ENCODE peak calls at places on chromosomes 13 and 19, in five cellular contexts. One of them, this sample, is unnamed. For H3K4me1, the result is how much of the 10 kb centered on the place peaks cover.

GRCh38 chr13:114146629-114147028 is 14.2 kb upstream of the RASA3 start:
- DNase-seq in transverse colon: no peak
- DNase-seq in stomach: no peak
- DNase-seq in endothelial cell of umbilical vein: no peak
- DNase-seq in suprapubic skin: peak
- DNase-seq in this sample: peak

GRCh38 chr13:75558130-75558840 is 8.7 kb downstream of the UCHL3 start:
- DNase-seq in suprapubic skin: no peak
- DNase-seq in stomach: no peak
- DNase-seq in transverse colon: no peak
- DNase-seq in endothelial cell of umbilical vein: no peak
- DNase-seq in this sample: no peak

GRCh38 chr13:73171242-73171641 is 112.4 kb downstream of the KLF5 start:
- DNase-seq in suprapubic skin: no peak
- DNase-seq in endothelial cell of umbilical vein: no peak
- DNase-seq in transverse colon: peak
- DNase-seq in stomach: no peak
- DNase-seq in this sample: no peak

GRCh38 chr13:106617561-106617960 is 49.6 kb upstream of the ARGLU1 start:
- DNase-seq in suprapubic skin: no peak
- DNase-seq in stomach: no peak
- DNase-seq in transverse colon: no peak
- DNase-seq in endothelial cell of umbilical vein: peak
- DNase-seq in this sample: peak

GRCh38 chr13:98216711-98217110 is 39.6 kb upstream of the RNF113B start:
- DNase-seq in stomach: no peak
- DNase-seq in transverse colon: no peak
- DNase-seq in endothelial cell of umbilical vein: peak
- DNase-seq in suprapubic skin: no peak
- DNase-seq in this sample: no peak

GRCh38 chr13:33004454-33004853 is 11.8 kb upstream of the KL start:
- DNase-seq in suprapubic skin: peak
- DNase-seq in transverse colon: no peak
- DNase-seq in endothelial cell of umbilical vein: peak
- DNase-seq in stomach: no peak
- DNase-seq in this sample: peak

GRCh38 chr19:39671739-39672363 is 16.1 kb downstream of the LGALS16 start:
- DNase-seq in suprapubic skin: no peak
- DNase-seq in stomach: peak
- DNase-seq in endothelial cell of umbilical vein: peak
- DNase-seq in transverse colon: no peak
- DNase-seq in this sample: peak

GRCh38 chr13:107854880-107855279 is 360.5 kb downstream of the LIG4 start:
- DNase-seq in stomach: no peak
- DNase-seq in endothelial cell of umbilical vein: no peak
- DNase-seq in suprapubic skin: no peak
- DNase-seq in transverse colon: no peak
- DNase-seq in this sample: peak

GRCh38 chr19:46654621-46655152 is 6.3 kb downstream of the DACT3 start:
- DNase-seq in transverse colon: no peak
- DNase-seq in suprapubic skin: no peak
- DNase-seq in stomach: no peak
- DNase-seq in endothelial cell of umbilical vein: no peak
- DNase-seq in this sample: peak

GRCh38 chr19:5713228-5713627 is 6.7 kb downstream of the LONP1 start:
- DNase-seq in transverse colon: no peak
- DNase-seq in endothelial cell of umbilical vein: no peak
- DNase-seq in stomach: no peak
- DNase-seq in suprapubic skin: no peak
- DNase-seq in this sample: no peak

GRCh38 chr19:11479470-11480080 is 1.3 kb downstream of the ELAVL3 start:
- DNase-seq in stomach: no peak
- DNase-seq in suprapubic skin: no peak
- DNase-seq in endothelial cell of umbilical vein: no peak
- DNase-seq in transverse colon: peak
- DNase-seq in this sample: peak

GRCh38 chr13:100836696-100837095 is 162.1 kb upstream of the TMTC4 start:
- DNase-seq in endothelial cell of umbilical vein: peak
- DNase-seq in suprapubic skin: no peak
- DNase-seq in stomach: no peak
- DNase-seq in transverse colon: no peak
- DNase-seq in this sample: no peak

GRCh38 chr13:41054919-41055619 is 6.2 kb upstream of the WBP4 start:
- DNase-seq in stomach: no peak
- DNase-seq in endothelial cell of umbilical vein: no peak
- DNase-seq in transverse colon: no peak
- DNase-seq in suprapubic skin: no peak
- DNase-seq in this sample: peak

GRCh38 chr19:48969276-48970138 is 4.4 kb downstream of the FTL start:
- DNase-seq in transverse colon: no peak
- DNase-seq in suprapubic skin: no peak
- DNase-seq in stomach: no peak
- DNase-seq in endothelial cell of umbilical vein: no peak
- DNase-seq in this sample: peak

GRCh38 chr13:113776231-113777125 is 17.5 kb downstream of the TMEM255B start:
- DNase-seq in suprapubic skin: no peak
- DNase-seq in endothelial cell of umbilical vein: no peak
- DNase-seq in stomach: peak
- DNase-seq in transverse colon: no peak
- DNase-seq in this sample: no peak

GRCh38 chr19:38093587-38093986 is 130.4 kb downstream of the DPF1 start:
- DNase-seq in suprapubic skin: no peak
- DNase-seq in endothelial cell of umbilical vein: no peak
- DNase-seq in transverse colon: no peak
- DNase-seq in stomach: no peak
- DNase-seq in this sample: no peak

GRCh38 chr19:10295847-10296591 is 6.3 kb downstream of the ICAM5 start:
- DNase-seq in stomach: no peak
- DNase-seq in transverse colon: no peak
- DNase-seq in suprapubic skin: no peak
- DNase-seq in endothelial cell of umbilical vein: no peak
- DNase-seq in this sample: peak

GRCh38 chr13:36639610-36640009 is 34.2 kb upstream of the SERTM1 start:
- DNase-seq in stomach: no peak
- DNase-seq in suprapubic skin: no peak
- DNase-seq in endothelial cell of umbilical vein: no peak
- DNase-seq in transverse colon: no peak
- DNase-seq in this sample: no peak

GRCh38 chr19:40523322-40524047 is 53.2 kb upstream of the SHKBP1 start:
- DNase-seq in suprapubic skin: no peak
- DNase-seq in transverse colon: peak
- DNase-seq in endothelial cell of umbilical vein: peak
- DNase-seq in stomach: peak
- DNase-seq in this sample: peak

GRCh38 chr13:100298691-100299090 is 209.8 kb downstream of the PCCA start:
- DNase-seq in endothelial cell of umbilical vein: peak
- DNase-seq in suprapubic skin: no peak
- DNase-seq in transverse colon: no peak
- DNase-seq in stomach: no peak
- DNase-seq in this sample: no peak

GRCh38 chr13:26229080-26229615 is 7.0 kb upstream of the RNF6 start:
- DNase-seq in endothelial cell of umbilical vein: no peak
- DNase-seq in suprapubic skin: no peak
- DNase-seq in stomach: no peak
- DNase-seq in transverse colon: no peak
- DNase-seq in this sample: no peak

GRCh38 chr19:51091126-51091525 is 8.4 kb upstream of the KLK14 start:
- DNase-seq in endothelial cell of umbilical vein: no peak
- DNase-seq in stomach: no peak
- DNase-seq in transverse colon: no peak
- DNase-seq in suprapubic skin: no peak
- DNase-seq in this sample: no peak

GRCh38 chr19:34416021-34416545 is 11.9 kb downstream of the PDCD2L start:
- DNase-seq in suprapubic skin: no peak
- DNase-seq in endothelial cell of umbilical vein: no peak
- DNase-seq in stomach: no peak
- DNase-seq in transverse colon: no peak
- DNase-seq in this sample: no peak

GRCh38 chr13:47420568-47420967 is 523.7 kb upstream of the HTR2A start:
- DNase-seq in transverse colon: no peak
- DNase-seq in stomach: no peak
- DNase-seq in endothelial cell of umbilical vein: no peak
- DNase-seq in suprapubic skin: no peak
- DNase-seq in this sample: no peak

GRCh38 chr13:96089749-96090239 is at the start of gene HS6ST3:
- DNase-seq in suprapubic skin: peak
- DNase-seq in endothelial cell of umbilical vein: peak
- DNase-seq in stomach: peak
- DNase-seq in transverse colon: no peak
- DNase-seq in this sample: peak

GRCh38 chr19:16069813-16070365 is 6.4 kb upstream of the TPM4 start:
- DNase-seq in suprapubic skin: peak
- DNase-seq in transverse colon: peak
- DNase-seq in stomach: peak
- DNase-seq in endothelial cell of umbilical vein: no peak
- DNase-seq in this sample: no peak
- H3K4me1 ChIP-seq in suprapubic skin: half or more
- H3K4me1 ChIP-seq in transverse colon: under half
- H3K4me1 ChIP-seq in stomach: half or more
- H3K4me1 ChIP-seq in endothelial cell of umbilical vein: under half
- H3K4me1 ChIP-seq in this sample: under half

DNA sequence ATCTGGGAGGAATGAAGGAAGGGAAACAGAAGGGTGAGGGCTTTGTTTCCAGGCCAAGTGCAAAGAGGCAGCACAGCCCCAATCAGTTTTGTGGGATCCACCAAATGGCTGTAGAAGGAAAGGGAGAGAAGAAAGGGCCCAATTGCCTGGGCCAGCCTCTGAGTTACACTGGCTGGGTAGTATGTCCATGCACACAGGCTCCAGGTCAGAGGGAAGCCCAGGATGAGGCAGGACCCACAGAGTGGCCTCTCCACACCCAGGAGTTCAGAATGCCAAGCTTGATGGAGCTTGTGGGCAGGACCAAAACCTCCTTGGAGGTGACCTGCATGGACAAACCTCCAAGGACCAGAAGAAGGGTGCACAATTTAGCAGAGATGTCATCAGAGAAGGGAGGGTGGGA is 178.2 kb upstream of the TSHZ3 start:
- DNase-seq in endothelial cell of umbilical vein: no peak
- DNase-seq in suprapubic skin: no peak
- DNase-seq in stomach: no peak
- DNase-seq in transverse colon: no peak
- DNase-seq in this sample: no peak
- TF ChIP-seq POLR2AphosphoS5 in endothelial cell of umbilical vein: no peak
- TF ChIP-seq POLR2AphosphoS5 in suprapubic skin: no peak
- TF ChIP-seq POLR2AphosphoS5 in stomach: no peak
- TF ChIP-seq POLR2AphosphoS5 in transverse colon: no peak
- TF ChIP-seq POLR2AphosphoS5 in this sample: no peak

GRCh38 chr19:8908066-8908465 is 75.9 kb downstream of the MBD3L1 start:
- DNase-seq in stomach: no peak
- DNase-seq in transverse colon: no peak
- DNase-seq in endothelial cell of umbilical vein: no peak
- DNase-seq in suprapubic skin: no peak
- DNase-seq in this sample: no peak

GRCh38 chr19:8902520-8902919 is 70.3 kb downstream of the MBD3L1 start:
- DNase-seq in suprapubic skin: no peak
- DNase-seq in endothelial cell of umbilical vein: no peak
- DNase-seq in transverse colon: no peak
- DNase-seq in stomach: no peak
- DNase-seq in this sample: no peak

GRCh38 chr19:8905342-8905741 is 73.2 kb downstream of the MBD3L1 start:
- DNase-seq in stomach: no peak
- DNase-seq in suprapubic skin: no peak
- DNase-seq in endothelial cell of umbilical vein: no peak
- DNase-seq in transverse colon: no peak
- DNase-seq in this sample: no peak

GRCh38 chr19:8900421-8900820 is 68.2 kb downstream of the MBD3L1 start:
- DNase-seq in stomach: no peak
- DNase-seq in suprapubic skin: no peak
- DNase-seq in endothelial cell of umbilical vein: no peak
- DNase-seq in transverse colon: no peak
- DNase-seq in this sample: no peak

GRCh38 chr19:8904597-8904996 is 72.4 kb downstream of the MBD3L1 start:
- DNase-seq in suprapubic skin: no peak
- DNase-seq in stomach: no peak
- DNase-seq in endothelial cell of umbilical vein: no peak
- DNase-seq in transverse colon: no peak
- DNase-seq in this sample: no peak
- H3K4me1 ChIP-seq in suprapubic skin: under half
- H3K4me1 ChIP-seq in stomach: under half
- H3K4me1 ChIP-seq in endothelial cell of umbilical vein: under half
- H3K4me1 ChIP-seq in transverse colon: under half
- H3K4me1 ChIP-seq in this sample: under half

DNA sequence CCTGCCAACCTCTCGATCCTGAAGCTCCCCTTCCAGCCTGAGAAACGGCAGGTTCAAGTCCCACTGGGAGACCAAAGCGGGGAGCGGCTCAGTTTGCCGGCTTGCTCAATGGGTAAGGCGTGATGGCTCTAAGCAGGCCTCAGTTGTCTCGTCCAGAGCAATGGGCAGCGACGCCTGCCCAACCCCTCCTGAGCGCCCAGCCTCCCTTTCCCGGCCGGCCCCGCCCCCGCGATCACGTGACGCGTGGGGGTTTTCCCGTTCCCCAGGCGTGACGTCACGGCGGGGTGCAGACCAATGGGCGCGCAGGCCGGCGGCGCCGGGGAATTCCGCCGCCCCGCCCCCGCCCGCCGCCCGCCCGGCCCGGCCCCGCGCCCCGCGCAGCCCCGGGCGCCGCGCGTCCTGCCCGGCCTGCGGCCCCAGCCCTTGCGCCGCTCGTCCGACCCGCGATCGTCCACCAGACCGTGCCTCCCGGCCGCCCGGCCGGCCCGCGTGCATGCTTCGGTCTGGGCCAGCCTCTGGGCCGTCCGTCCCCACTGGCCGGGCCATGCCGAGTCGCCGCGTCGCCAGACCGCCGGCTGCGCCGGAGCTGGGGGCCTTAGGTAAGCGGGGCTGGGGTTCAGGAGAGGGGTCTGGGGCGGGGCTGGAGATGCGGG is at the start of gene RELB:
- DNase-seq in endothelial cell of umbilical vein: peak
- DNase-seq in transverse colon: peak
- DNase-seq in stomach: peak
- DNase-seq in suprapubic skin: peak
- DNase-seq in this sample: peak
- TF ChIP-seq POLR2AphosphoS5 in endothelial cell of umbilical vein: peak
- TF ChIP-seq POLR2AphosphoS5 in transverse colon: no peak
- TF ChIP-seq POLR2AphosphoS5 in stomach: peak
- TF ChIP-seq POLR2AphosphoS5 in suprapubic skin: no peak
- TF ChIP-seq POLR2AphosphoS5 in this sample: no peak

DNA sequence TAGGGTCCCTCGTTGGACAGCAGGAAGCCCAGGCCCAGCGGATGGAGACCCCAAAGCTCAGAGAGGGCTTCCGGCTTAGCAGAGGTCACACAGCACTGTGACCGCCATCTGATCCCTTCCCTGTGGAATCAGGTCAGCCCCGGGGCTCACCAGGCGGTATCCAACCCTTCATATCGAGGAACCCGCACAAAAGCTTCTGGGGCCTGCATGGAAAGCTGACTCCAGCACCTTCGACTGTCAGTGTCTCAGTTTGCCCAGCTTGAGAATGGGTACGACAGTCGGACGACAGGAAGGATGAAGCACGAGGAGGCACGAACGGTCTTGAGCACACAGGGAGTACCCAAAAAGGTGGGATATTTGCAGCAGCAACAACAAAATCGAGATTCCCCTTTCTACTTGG is 2.6 kb downstream of the TLE5 start:
- DNase-seq in transverse colon: no peak
- DNase-seq in suprapubic skin: no peak
- DNase-seq in endothelial cell of umbilical vein: no peak
- DNase-seq in stomach: no peak
- DNase-seq in this sample: no peak
- H3K4me1 ChIP-seq in transverse colon: under half
- H3K4me1 ChIP-seq in suprapubic skin: half or more
- H3K4me1 ChIP-seq in endothelial cell of umbilical vein: under half
- H3K4me1 ChIP-seq in stomach: half or more
- H3K4me1 ChIP-seq in this sample: under half

This sample was measured in GM23338.